ENCODE peak calls at places on chromosomes 11 and 22, in nine cellular contexts. One of them, this sample, is unnamed.

GRCh38 chr11:14974723-14975587 is 2.8 kb upstream of the CALCA start:
- DNase-seq in OCI-LY7: peak
- DNase-seq in PC-3: peak
- DNase-seq in GM23248: peak
- DNase-seq in MM.1S: peak
- DNase-seq in GM23338: peak
- DNase-seq in hepatocyte: peak
- DNase-seq in HCT116: peak
- DNase-seq in SK-N-SH: peak
- DNase-seq in this sample: peak

GRCh38 chr11:23423119-23423518 is 562.8 kb upstream of the CCDC179 start:
- DNase-seq in SK-N-SH: no peak
- DNase-seq in GM23338: no peak
- DNase-seq in GM23248: no peak
- DNase-seq in OCI-LY7: no peak
- DNase-seq in PC-3: no peak
- DNase-seq in MM.1S: no peak
- DNase-seq in hepatocyte: no peak
- DNase-seq in HCT116: no peak
- DNase-seq in this sample: no peak

GRCh38 chr11:45266693-45267451 is 19.3 kb downstream of the SYT13 start:
- DNase-seq in OCI-LY7: peak
- DNase-seq in GM23338: peak
- DNase-seq in GM23248: no peak
- DNase-seq in SK-N-SH: no peak
- DNase-seq in hepatocyte: peak
- DNase-seq in PC-3: no peak
- DNase-seq in MM.1S: no peak
- DNase-seq in HCT116: no peak
- DNase-seq in this sample: peak

GRCh38 chr11:118180300-118180703 is 3.9 kb upstream of the SCN2B start:
- DNase-seq in MM.1S: no peak
- DNase-seq in PC-3: no peak
- DNase-seq in GM23338: peak
- DNase-seq in OCI-LY7: peak
- DNase-seq in hepatocyte: peak
- DNase-seq in HCT116: peak
- DNase-seq in SK-N-SH: peak
- DNase-seq in GM23248: peak
- DNase-seq in this sample: peak

GRCh38 chr22:42408815-42409529 is 23.2 kb downstream of the NFAM1 start:
- DNase-seq in GM23338: no peak
- DNase-seq in GM23248: no peak
- DNase-seq in SK-N-SH: no peak
- DNase-seq in OCI-LY7: no peak
- DNase-seq in PC-3: no peak
- DNase-seq in MM.1S: no peak
- DNase-seq in hepatocyte: no peak
- DNase-seq in HCT116: no peak
- DNase-seq in this sample: no peak

GRCh38 chr11:102836290-102836875 is 7.0 kb downstream of the MMP3 start:
- DNase-seq in PC-3: peak
- DNase-seq in GM23338: peak
- DNase-seq in GM23248: peak
- DNase-seq in HCT116: no peak
- DNase-seq in MM.1S: no peak
- DNase-seq in SK-N-SH: no peak
- DNase-seq in hepatocyte: no peak
- DNase-seq in OCI-LY7: no peak
- DNase-seq in this sample: no peak

GRCh38 chr11:75239551-75240290 is 853 bp upstream of the TPBGL start:
- DNase-seq in HCT116: no peak
- DNase-seq in MM.1S: no peak
- DNase-seq in SK-N-SH: peak
- DNase-seq in OCI-LY7: no peak
- DNase-seq in GM23248: no peak
- DNase-seq in GM23338: peak
- DNase-seq in PC-3: no peak
- DNase-seq in hepatocyte: no peak
- DNase-seq in this sample: no peak

GRCh38 chr11:117724104-117724503 is 72.9 kb downstream of the DSCAML1 start:
- DNase-seq in GM23338: no peak
- DNase-seq in SK-N-SH: no peak
- DNase-seq in MM.1S: no peak
- DNase-seq in HCT116: no peak
- DNase-seq in PC-3: no peak
- DNase-seq in GM23248: no peak
- DNase-seq in hepatocyte: no peak
- DNase-seq in OCI-LY7: no peak
- DNase-seq in this sample: no peak

GRCh38 chr11:126054882-126055281 is 7.8 kb downstream of the CDON start:
- DNase-seq in MM.1S: no peak
- DNase-seq in PC-3: no peak
- DNase-seq in HCT116: no peak
- DNase-seq in GM23248: no peak
- DNase-seq in hepatocyte: no peak
- DNase-seq in OCI-LY7: no peak
- DNase-seq in SK-N-SH: no peak
- DNase-seq in GM23338: no peak
- DNase-seq in this sample: no peak

GRCh38 chr11:11284481-11284880 is 68.6 kb downstream of the CSNK2A3 start:
- DNase-seq in MM.1S: no peak
- DNase-seq in GM23338: no peak
- DNase-seq in SK-N-SH: no peak
- DNase-seq in HCT116: no peak
- DNase-seq in OCI-LY7: no peak
- DNase-seq in GM23248: no peak
- DNase-seq in hepatocyte: no peak
- DNase-seq in PC-3: no peak
- DNase-seq in this sample: no peak

GRCh38 chr11:11281626-11282025 is 71.4 kb downstream of the CSNK2A3 start:
- DNase-seq in GM23338: no peak
- DNase-seq in MM.1S: no peak
- DNase-seq in GM23248: no peak
- DNase-seq in OCI-LY7: no peak
- DNase-seq in PC-3: no peak
- DNase-seq in SK-N-SH: no peak
- DNase-seq in HCT116: no peak
- DNase-seq in hepatocyte: no peak
- DNase-seq in this sample: no peak

GRCh38 chr11:11279956-11280689 is 72.9 kb downstream of the CSNK2A3 start:
- DNase-seq in GM23338: peak
- DNase-seq in SK-N-SH: no peak
- DNase-seq in OCI-LY7: peak
- DNase-seq in PC-3: peak
- DNase-seq in MM.1S: peak
- DNase-seq in HCT116: no peak
- DNase-seq in GM23248: peak
- DNase-seq in hepatocyte: peak
- DNase-seq in this sample: no peak

DNA sequence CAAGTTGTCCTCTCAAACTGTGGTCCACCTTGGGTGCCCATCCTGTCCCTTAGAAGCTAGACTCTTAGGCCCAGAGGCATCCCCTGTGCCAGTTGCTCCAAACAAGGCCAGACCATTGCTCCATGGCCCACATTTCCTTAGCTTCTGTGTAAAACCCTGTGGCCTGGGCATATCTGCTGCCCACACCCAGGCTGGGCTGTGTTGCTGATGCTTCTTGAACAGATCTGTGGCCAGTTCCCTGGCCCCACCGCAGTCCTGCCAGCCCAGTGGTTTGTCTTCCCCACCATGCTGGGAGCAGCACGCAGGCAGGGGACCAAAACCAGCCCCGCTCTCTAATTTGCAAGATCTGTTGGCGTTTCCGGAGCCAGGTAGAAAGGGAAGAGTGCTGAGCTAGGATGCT is 72.2 kb downstream of the CSNK2A3 start:
- DNase-seq in SK-N-SH: no peak
- DNase-seq in PC-3: no peak
- DNase-seq in hepatocyte: no peak
- DNase-seq in HCT116: no peak
- DNase-seq in MM.1S: no peak
- DNase-seq in GM23248: no peak
- DNase-seq in GM23338: no peak
- DNase-seq in OCI-LY7: no peak
- DNase-seq in this sample: no peak
- TF ChIP-seq EZH2phosphoT487 in SK-N-SH: no peak
- TF ChIP-seq EZH2phosphoT487 in PC-3: no peak
- TF ChIP-seq EZH2phosphoT487 in hepatocyte: no peak
- TF ChIP-seq EZH2phosphoT487 in HCT116: no peak
- TF ChIP-seq EZH2phosphoT487 in MM.1S: no peak
- TF ChIP-seq EZH2phosphoT487 in GM23248: no peak
- TF ChIP-seq EZH2phosphoT487 in GM23338: no peak
- TF ChIP-seq EZH2phosphoT487 in OCI-LY7: no peak
- TF ChIP-seq EZH2phosphoT487 in this sample: no peak

GRCh38 chr11:17991799-17992433 is 20.9 kb downstream of the SERGEF start:
- DNase-seq in OCI-LY7: peak
- DNase-seq in GM23338: peak
- DNase-seq in MM.1S: peak
- DNase-seq in SK-N-SH: peak
- DNase-seq in GM23248: peak
- DNase-seq in PC-3: peak
- DNase-seq in hepatocyte: peak
- DNase-seq in HCT116: peak
- DNase-seq in this sample: peak
- TF ChIP-seq EZH2phosphoT487 in OCI-LY7: no peak
- TF ChIP-seq EZH2phosphoT487 in GM23338: no peak
- TF ChIP-seq EZH2phosphoT487 in MM.1S: no peak
- TF ChIP-seq EZH2phosphoT487 in SK-N-SH: no peak
- TF ChIP-seq EZH2phosphoT487 in GM23248: no peak
- TF ChIP-seq EZH2phosphoT487 in PC-3: no peak
- TF ChIP-seq EZH2phosphoT487 in hepatocyte: peak
- TF ChIP-seq EZH2phosphoT487 in HCT116: no peak
- TF ChIP-seq EZH2phosphoT487 in this sample: no peak

GRCh38 chr11:26931248-26931631 is 62.7 kb upstream of the FIBIN start:
- DNase-seq in SK-N-SH: no peak
- DNase-seq in GM23248: peak
- DNase-seq in GM23338: no peak
- DNase-seq in hepatocyte: no peak
- DNase-seq in OCI-LY7: no peak
- DNase-seq in MM.1S: no peak
- DNase-seq in PC-3: no peak
- DNase-seq in HCT116: no peak
- DNase-seq in this sample: no peak
- TF ChIP-seq EZH2phosphoT487 in SK-N-SH: no peak
- TF ChIP-seq EZH2phosphoT487 in GM23248: no peak
- TF ChIP-seq EZH2phosphoT487 in GM23338: no peak
- TF ChIP-seq EZH2phosphoT487 in hepatocyte: no peak
- TF ChIP-seq EZH2phosphoT487 in OCI-LY7: no peak
- TF ChIP-seq EZH2phosphoT487 in MM.1S: no peak
- TF ChIP-seq EZH2phosphoT487 in PC-3: no peak
- TF ChIP-seq EZH2phosphoT487 in HCT116: no peak
- TF ChIP-seq EZH2phosphoT487 in this sample: no peak

GRCh38 chr11:64857485-64857884 is 13.0 kb upstream of the CDC42BPG start:
- DNase-seq in HCT116: no peak
- DNase-seq in GM23248: no peak
- DNase-seq in hepatocyte: no peak
- DNase-seq in MM.1S: no peak
- DNase-seq in PC-3: no peak
- DNase-seq in SK-N-SH: no peak
- DNase-seq in OCI-LY7: no peak
- DNase-seq in GM23338: no peak
- DNase-seq in this sample: no peak

GRCh38 chr11:64858467-64859401 is 14.3 kb upstream of the CDC42BPG start:
- DNase-seq in hepatocyte: no peak
- DNase-seq in SK-N-SH: no peak
- DNase-seq in OCI-LY7: peak
- DNase-seq in HCT116: no peak
- DNase-seq in GM23248: no peak
- DNase-seq in MM.1S: no peak
- DNase-seq in PC-3: peak
- DNase-seq in GM23338: no peak
- DNase-seq in this sample: no peak

GRCh38 chr11:64854534-64855502 is 10.4 kb upstream of the CDC42BPG start:
- DNase-seq in GM23248: peak
- DNase-seq in HCT116: peak
- DNase-seq in GM23338: no peak
- DNase-seq in MM.1S: no peak
- DNase-seq in OCI-LY7: no peak
- DNase-seq in PC-3: peak
- DNase-seq in SK-N-SH: no peak
- DNase-seq in hepatocyte: peak
- DNase-seq in this sample: no peak

GRCh38 chr11:64855596-64856304 is 11.3 kb upstream of the CDC42BPG start:
- DNase-seq in SK-N-SH: no peak
- DNase-seq in GM23338: no peak
- DNase-seq in PC-3: no peak
- DNase-seq in hepatocyte: no peak
- DNase-seq in MM.1S: no peak
- DNase-seq in HCT116: no peak
- DNase-seq in OCI-LY7: no peak
- DNase-seq in GM23248: peak
- DNase-seq in this sample: no peak

GRCh38 chr11:64856382-64857227 is 12.2 kb upstream of the CDC42BPG start:
- DNase-seq in hepatocyte: peak
- DNase-seq in SK-N-SH: no peak
- DNase-seq in GM23248: peak
- DNase-seq in PC-3: peak
- DNase-seq in OCI-LY7: no peak
- DNase-seq in MM.1S: no peak
- DNase-seq in GM23338: no peak
- DNase-seq in HCT116: peak
- DNase-seq in this sample: no peak
- TF ChIP-seq EZH2phosphoT487 in hepatocyte: no peak
- TF ChIP-seq EZH2phosphoT487 in SK-N-SH: no peak
- TF ChIP-seq EZH2phosphoT487 in GM23248: no peak
- TF ChIP-seq EZH2phosphoT487 in PC-3: no peak
- TF ChIP-seq EZH2phosphoT487 in OCI-LY7: no peak
- TF ChIP-seq EZH2phosphoT487 in MM.1S: no peak
- TF ChIP-seq EZH2phosphoT487 in GM23338: no peak
- TF ChIP-seq EZH2phosphoT487 in HCT116: no peak
- TF ChIP-seq EZH2phosphoT487 in this sample: no peak

This sample was measured in neural progenitor cell.